ENCODE peak calls at places on chromosomes 1 and 21, in six cellular contexts. L is CD8-positive, alpha-beta memory T cell; P is NCI-H1092 treated with DMSO at 0.1 percent for 48 hours; F is small intestine; Q is astrocyte of the spinal cord; H is neural progenitor cell. J is an unnamed sample.

GRCh38 chr1:207651583-207651982 is 6.7 kb downstream of the CR1L start:
- DNase-seq in L (no peak), P (no peak), F (no peak), Q (no peak), H (no peak), J (no peak)

GRCh38 chr1:16082283-16083038 is 9.0 kb upstream of the FAM131C start:
- DNase-seq in L (peak), P (peak), F (peak), Q (peak), H (peak), J (peak)

GRCh38 chr1:28893403-28894102 is 20.8 kb upstream of the EPB41 start:
- DNase-seq in L (peak), P (no peak), F (no peak), Q (no peak), H (peak), J (peak)

GRCh38 chr21:27703806-27704205 is 736.9 kb upstream of the ADAMTS5 start:
- DNase-seq in L (no peak), P (no peak), F (no peak), Q (no peak), H (no peak), J (no peak)

GRCh38 chr21:37874904-37875780 is 41.1 kb downstream of the KCNJ6 start:
- DNase-seq in L (no peak), P (no peak), F (no peak), Q (no peak), H (no peak), J (no peak)

GRCh38 chr1:184954232-184954995 is 19.9 kb downstream of the NIBAN1 start:
- DNase-seq in L (no peak), P (no peak), F (peak), Q (no peak), H (no peak), J (peak)

GRCh38 chr1:236691348-236691747 is 5.0 kb downstream of the ACTN2 start:
- DNase-seq in L (no peak), P (no peak), F (no peak), Q (no peak), H (no peak), J (no peak)

GRCh38 chr1:43621386-43621785 is 28.6 kb upstream of the KDM4A start:
- DNase-seq in L (no peak), P (no peak), F (no peak), Q (no peak), H (no peak), J (no peak)

GRCh38 chr1:212452323-212453155 is 19.8 kb downstream of the NENF start:
- DNase-seq in L (no peak), P (no peak), F (no peak), Q (peak), H (no peak), J (no peak)

GRCh38 chr1:53271446-53272090 is 33.2 kb upstream of the MAGOH start:
- DNase-seq in L (no peak), P (no peak), F (no peak), Q (no peak), H (no peak), J (no peak)

GRCh38 chr1:29513357-29513756 is 277.0 kb downstream of the PTPRU start:
- DNase-seq in L (no peak), P (peak), F (peak), Q (peak), H (peak), J (peak)

GRCh38 chr1:239169276-239169675 is 217.1 kb upstream of the CHRM3 start:
- DNase-seq in L (no peak), P (no peak), F (no peak), Q (no peak), H (no peak), J (no peak)

GRCh38 chr1:92832537-92833160 is 809 bp downstream of the RPL5 start:
- DNase-seq in L (no peak), P (no peak), F (no peak), Q (no peak), H (no peak), J (no peak)

GRCh38 chr1:88867743-88868521 is 23.4 kb downstream of the GTF2B start:
- DNase-seq in L (no peak), P (no peak), F (no peak), Q (peak), H (no peak), J (no peak)

GRCh38 chr1:222711319-222712252 is 705 bp downstream of the AIDA start:
- DNase-seq in L (peak), P (peak), F (peak), Q (peak), H (peak), J (peak)

GRCh38 chr1:229900220-229900619 is 166.8 kb upstream of the GALNT2 start:
- DNase-seq in L (no peak), P (no peak), F (no peak), Q (no peak), H (no peak), J (no peak)

GRCh38 chr1:205376739-205377138 is 20.0 kb upstream of the KLHDC8A start:
- DNase-seq in L (no peak), P (no peak), F (no peak), Q (no peak), H (no peak), J (no peak)

GRCh38 chr1:183101841-183102276 is 78.6 kb downstream of the LAMC1 start:
- DNase-seq in L (no peak), P (no peak), F (no peak), Q (no peak), H (peak), J (peak)

GRCh38 chr1:24895511-24895910 is 34.6 kb downstream of the RUNX3 start:
- DNase-seq in L (no peak), P (no peak), F (no peak), Q (no peak), H (no peak), J (no peak)

GRCh38 chr1:33721416-33721815 is 142.5 kb upstream of the HMGB4 start:
- DNase-seq in L (no peak), P (no peak), F (no peak), Q (no peak), H (no peak), J (no peak)

GRCh38 chr21:45858180-45858579 is 123.4 kb upstream of the COL6A1 start:
- DNase-seq in L (no peak), P (no peak), F (no peak), Q (no peak), H (no peak), J (peak)

GRCh38 chr1:66476774-66477173 is 57.2 kb upstream of the SGIP1 start:
- DNase-seq in L (no peak), P (no peak), F (no peak), Q (peak), H (no peak), J (no peak)

GRCh38 chr1:189619682-189620332 is 857.9 kb downstream of the BRINP3 start:
- DNase-seq in L (no peak), P (peak), F (no peak), Q (peak), H (no peak), J (no peak)

GRCh38 chr1:30912913-30913652 is 4.5 kb upstream of the SDC3 start:
- DNase-seq in L (no peak), P (no peak), F (peak), Q (no peak), H (no peak), J (peak)

GRCh38 chr1:9589144-9589718 is 520 bp downstream of the TMEM201 start:
- DNase-seq in L (peak), P (no peak), F (peak), Q (peak), H (peak), J (peak)

GRCh38 chr1:116504308-116505156 is 66.3 kb downstream of the CD58 start:
- DNase-seq in L (peak), P (no peak), F (peak), Q (peak), H (no peak), J (no peak)

GRCh38 chr1:216293673-216294072 is 129.6 kb downstream of the USH2A start:
- DNase-seq in L (no peak), P (no peak), F (no peak), Q (peak), H (no peak), J (no peak)

GRCh38 chr1:234970371-234970730 is 158.3 kb downstream of the TOMM20 start:
- DNase-seq in L (no peak), P (peak), F (no peak), Q (peak), H (no peak), J (no peak)

GRCh38 chr1:156437054-156437453 is 63.5 kb downstream of the MEF2D start:
- DNase-seq in L (no peak), P (no peak), F (no peak), Q (no peak), H (no peak), J (no peak)

GRCh38 chr1:205933672-205934618 is 9.3 kb downstream of the SLC26A9 start:
- DNase-seq in L (no peak), P (peak), F (no peak), Q (peak), H (peak), J (peak)

GRCh38 chr1:213060836-213061235 is 9.8 kb downstream of the RPS6KC1 start:
- DNase-seq in L (no peak), P (no peak), F (no peak), Q (no peak), H (no peak), J (no peak)

GRCh38 chr1:119565131-119565772 is 58.2 kb downstream of the HSD3B1 start:
- DNase-seq in L (no peak), P (no peak), F (no peak), Q (no peak), H (no peak), J (no peak)

GRCh38 chr1:28917757-28918118 is 3.4 kb downstream of the EPB41 start:
- DNase-seq in L (no peak), P (no peak), F (no peak), Q (no peak), H (no peak), J (no peak)

GRCh38 chr1:208247696-208248095 is 3.5 kb upstream of the PLXNA2 start:
- DNase-seq in L (no peak), P (no peak), F (no peak), Q (no peak), H (no peak), J (no peak)

GRCh38 chr1:4659247-4659646 is 4.8 kb downstream of the AJAP1 start:
- DNase-seq in L (no peak), P (no peak), F (no peak), Q (no peak), H (peak), J (peak)

GRCh38 chr1:25563330-25564215 is 20.2 kb downstream of the LDLRAP1 start:
- DNase-seq in L (no peak), P (no peak), F (no peak), Q (no peak), H (no peak), J (no peak)

GRCh38 chr21:42378418-42378817 is 12.1 kb upstream of the TFF1 start:
- DNase-seq in L (no peak), P (no peak), F (no peak), Q (no peak), H (no peak), J (no peak)

GRCh38 chr1:207858806-207859205 is 52.1 kb downstream of the CD34 start:
- DNase-seq in L (no peak), P (no peak), F (no peak), Q (no peak), H (no peak), J (no peak)